ENCODE peak calls at places on chromosomes 11 and 22, in nine cellular contexts. One of them, this sample, is unnamed.

GRCh38 chr11:65646921-65647701 is 9.2 kb downstream of the SIPA1 start:
- DNase-seq in right atrium auricular region: no peak
- DNase-seq in psoas muscle: peak
- DNase-seq in fibroblast of mammary gland: peak
- DNase-seq in astrocyte of the spinal cord: peak
- DNase-seq in neural crest cell: no peak
- DNase-seq in RWPE2: peak
- DNase-seq in kidney epithelial cell: no peak
- DNase-seq in fibroblast of pulmonary artery: peak
- DNase-seq in this sample: peak

GRCh38 chr11:87454246-87454645 is 416.5 kb downstream of the TMEM135 start:
- DNase-seq in right atrium auricular region: no peak
- DNase-seq in psoas muscle: no peak
- DNase-seq in fibroblast of mammary gland: no peak
- DNase-seq in astrocyte of the spinal cord: peak
- DNase-seq in neural crest cell: no peak
- DNase-seq in RWPE2: no peak
- DNase-seq in kidney epithelial cell: no peak
- DNase-seq in fibroblast of pulmonary artery: no peak
- DNase-seq in this sample: no peak

GRCh38 chr22:44707752-44708151 is 5.7 kb downstream of the PRR5 start:
- DNase-seq in right atrium auricular region: no peak
- DNase-seq in psoas muscle: no peak
- DNase-seq in fibroblast of mammary gland: peak
- DNase-seq in astrocyte of the spinal cord: no peak
- DNase-seq in neural crest cell: no peak
- DNase-seq in RWPE2: peak
- DNase-seq in kidney epithelial cell: no peak
- DNase-seq in fibroblast of pulmonary artery: no peak
- DNase-seq in this sample: no peak

GRCh38 chr22:37566329-37566837 is 6.1 kb downstream of the CDC42EP1 start:
- DNase-seq in right atrium auricular region: no peak
- DNase-seq in psoas muscle: no peak
- DNase-seq in fibroblast of mammary gland: no peak
- DNase-seq in astrocyte of the spinal cord: no peak
- DNase-seq in neural crest cell: no peak
- DNase-seq in RWPE2: no peak
- DNase-seq in kidney epithelial cell: no peak
- DNase-seq in fibroblast of pulmonary artery: no peak
- DNase-seq in this sample: no peak

GRCh38 chr11:15189646-15190365 is 75.1 kb downstream of the INSC start:
- DNase-seq in right atrium auricular region: no peak
- DNase-seq in psoas muscle: no peak
- DNase-seq in fibroblast of mammary gland: peak
- DNase-seq in astrocyte of the spinal cord: peak
- DNase-seq in neural crest cell: no peak
- DNase-seq in RWPE2: no peak
- DNase-seq in kidney epithelial cell: no peak
- DNase-seq in fibroblast of pulmonary artery: no peak
- DNase-seq in this sample: no peak

GRCh38 chr11:128157423-128158298 is 429.7 kb downstream of the ETS1 start:
- DNase-seq in right atrium auricular region: no peak
- DNase-seq in psoas muscle: no peak
- DNase-seq in fibroblast of mammary gland: peak
- DNase-seq in astrocyte of the spinal cord: peak
- DNase-seq in neural crest cell: peak
- DNase-seq in RWPE2: no peak
- DNase-seq in kidney epithelial cell: no peak
- DNase-seq in fibroblast of pulmonary artery: peak
- DNase-seq in this sample: peak

GRCh38 chr11:33997473-33998347 is 53.8 kb upstream of the CAPRIN1 start:
- DNase-seq in right atrium auricular region: no peak
- DNase-seq in psoas muscle: no peak
- DNase-seq in fibroblast of mammary gland: peak
- DNase-seq in astrocyte of the spinal cord: no peak
- DNase-seq in neural crest cell: no peak
- DNase-seq in RWPE2: no peak
- DNase-seq in kidney epithelial cell: no peak
- DNase-seq in fibroblast of pulmonary artery: no peak
- DNase-seq in this sample: no peak

GRCh38 chr11:44681698-44682097 is 45.1 kb upstream of the TSPAN18 start:
- DNase-seq in right atrium auricular region: no peak
- DNase-seq in psoas muscle: no peak
- DNase-seq in fibroblast of mammary gland: peak
- DNase-seq in astrocyte of the spinal cord: peak
- DNase-seq in neural crest cell: no peak
- DNase-seq in RWPE2: no peak
- DNase-seq in kidney epithelial cell: peak
- DNase-seq in fibroblast of pulmonary artery: peak
- DNase-seq in this sample: no peak

GRCh38 chr11:554824-555499 is 5.6 kb downstream of the LMNTD2 start:
- DNase-seq in right atrium auricular region: no peak
- DNase-seq in psoas muscle: peak
- DNase-seq in fibroblast of mammary gland: peak
- DNase-seq in astrocyte of the spinal cord: peak
- DNase-seq in neural crest cell: peak
- DNase-seq in RWPE2: no peak
- DNase-seq in kidney epithelial cell: no peak
- DNase-seq in fibroblast of pulmonary artery: peak
- DNase-seq in this sample: peak

GRCh38 chr11:131895865-131896264 is 525.5 kb downstream of the NTM start:
- DNase-seq in right atrium auricular region: no peak
- DNase-seq in psoas muscle: no peak
- DNase-seq in fibroblast of mammary gland: no peak
- DNase-seq in astrocyte of the spinal cord: peak
- DNase-seq in neural crest cell: no peak
- DNase-seq in RWPE2: no peak
- DNase-seq in kidney epithelial cell: no peak
- DNase-seq in fibroblast of pulmonary artery: no peak
- DNase-seq in this sample: no peak

GRCh38 chr11:7927635-7928034 is 3.4 kb downstream of the OR10A6 start:
- DNase-seq in right atrium auricular region: no peak
- DNase-seq in psoas muscle: no peak
- DNase-seq in fibroblast of mammary gland: peak
- DNase-seq in astrocyte of the spinal cord: no peak
- DNase-seq in neural crest cell: no peak
- DNase-seq in RWPE2: no peak
- DNase-seq in kidney epithelial cell: no peak
- DNase-seq in fibroblast of pulmonary artery: peak
- DNase-seq in this sample: no peak

GRCh38 chr11:26996056-26996455 is 2.1 kb downstream of the FIBIN start:
- DNase-seq in right atrium auricular region: no peak
- DNase-seq in psoas muscle: no peak
- DNase-seq in fibroblast of mammary gland: no peak
- DNase-seq in astrocyte of the spinal cord: no peak
- DNase-seq in neural crest cell: no peak
- DNase-seq in RWPE2: no peak
- DNase-seq in kidney epithelial cell: no peak
- DNase-seq in fibroblast of pulmonary artery: peak
- DNase-seq in this sample: no peak

GRCh38 chr11:125923012-125923579 is 18.8 kb downstream of the DDX25 start:
- DNase-seq in right atrium auricular region: peak
- DNase-seq in psoas muscle: peak
- DNase-seq in fibroblast of mammary gland: peak
- DNase-seq in astrocyte of the spinal cord: peak
- DNase-seq in neural crest cell: peak
- DNase-seq in RWPE2: no peak
- DNase-seq in kidney epithelial cell: peak
- DNase-seq in fibroblast of pulmonary artery: peak
- DNase-seq in this sample: peak

GRCh38 chr11:69578167-69578566 is 62.8 kb upstream of the CCND1 start:
- DNase-seq in right atrium auricular region: no peak
- DNase-seq in psoas muscle: no peak
- DNase-seq in fibroblast of mammary gland: no peak
- DNase-seq in astrocyte of the spinal cord: no peak
- DNase-seq in neural crest cell: no peak
- DNase-seq in RWPE2: no peak
- DNase-seq in kidney epithelial cell: no peak
- DNase-seq in fibroblast of pulmonary artery: no peak
- DNase-seq in this sample: no peak

GRCh38 chr11:121318848-121319834 is 26.6 kb downstream of the SC5D start:
- DNase-seq in right atrium auricular region: no peak
- DNase-seq in psoas muscle: no peak
- DNase-seq in fibroblast of mammary gland: peak
- DNase-seq in astrocyte of the spinal cord: peak
- DNase-seq in neural crest cell: peak
- DNase-seq in RWPE2: no peak
- DNase-seq in kidney epithelial cell: no peak
- DNase-seq in fibroblast of pulmonary artery: peak
- DNase-seq in this sample: peak

GRCh38 chr11:121323208-121323607 is 30.6 kb downstream of the SC5D start:
- DNase-seq in right atrium auricular region: no peak
- DNase-seq in psoas muscle: no peak
- DNase-seq in fibroblast of mammary gland: no peak
- DNase-seq in astrocyte of the spinal cord: no peak
- DNase-seq in neural crest cell: no peak
- DNase-seq in RWPE2: no peak
- DNase-seq in kidney epithelial cell: no peak
- DNase-seq in fibroblast of pulmonary artery: no peak
- DNase-seq in this sample: no peak

GRCh38 chr11:121326230-121326629 is 33.7 kb downstream of the SC5D start:
- DNase-seq in right atrium auricular region: no peak
- DNase-seq in psoas muscle: no peak
- DNase-seq in fibroblast of mammary gland: no peak
- DNase-seq in astrocyte of the spinal cord: no peak
- DNase-seq in neural crest cell: no peak
- DNase-seq in RWPE2: no peak
- DNase-seq in kidney epithelial cell: no peak
- DNase-seq in fibroblast of pulmonary artery: no peak
- DNase-seq in this sample: no peak

GRCh38 chr11:121321614-121322243 is 29.2 kb downstream of the SC5D start:
- DNase-seq in right atrium auricular region: no peak
- DNase-seq in psoas muscle: no peak
- DNase-seq in fibroblast of mammary gland: peak
- DNase-seq in astrocyte of the spinal cord: peak
- DNase-seq in neural crest cell: no peak
- DNase-seq in RWPE2: no peak
- DNase-seq in kidney epithelial cell: no peak
- DNase-seq in fibroblast of pulmonary artery: peak
- DNase-seq in this sample: no peak
- TF ChIP-seq CTCF in right atrium auricular region: peak
- TF ChIP-seq CTCF in psoas muscle: peak
- TF ChIP-seq CTCF in fibroblast of mammary gland: peak
- TF ChIP-seq CTCF in astrocyte of the spinal cord: peak
- TF ChIP-seq CTCF in neural crest cell: no peak
- TF ChIP-seq CTCF in RWPE2: peak
- TF ChIP-seq CTCF in kidney epithelial cell: peak
- TF ChIP-seq CTCF in fibroblast of pulmonary artery: peak
- TF ChIP-seq CTCF in this sample: no peak

DNA sequence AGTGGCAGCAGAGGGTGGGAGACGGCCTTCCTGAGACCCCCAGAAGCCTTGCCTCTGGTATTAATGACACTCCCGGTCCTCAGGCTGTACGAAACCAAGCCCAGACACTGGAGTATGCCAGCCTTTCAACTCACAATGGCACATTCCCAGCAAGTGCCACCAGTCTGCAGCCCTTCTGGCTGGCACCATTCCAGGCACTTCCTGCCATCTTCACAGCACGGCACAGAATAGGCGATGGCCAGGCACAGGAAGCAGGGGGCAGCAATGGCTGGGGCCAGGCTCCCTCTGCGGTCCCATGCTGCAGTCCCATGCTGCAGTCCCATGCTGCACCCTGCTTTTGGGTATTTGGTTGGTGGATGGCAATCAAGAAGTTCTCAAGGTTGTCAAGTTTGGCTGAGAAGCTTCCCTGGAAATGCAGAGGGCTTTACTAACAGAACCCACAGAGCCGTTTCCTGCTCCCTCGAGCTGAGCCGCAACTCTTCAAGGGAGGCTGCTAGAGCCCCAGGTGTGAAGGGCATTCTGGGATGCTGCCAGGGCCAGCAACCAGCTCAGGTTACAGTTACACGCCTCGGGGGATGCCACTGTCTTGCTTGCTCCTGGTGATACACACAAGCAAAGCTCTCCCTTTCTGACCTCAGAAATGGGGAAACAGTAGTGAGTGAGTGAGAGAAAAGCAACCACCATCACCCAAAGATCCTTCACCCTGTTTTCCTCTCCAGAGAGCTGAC is 23.8 kb downstream of the LRFN4 start:
- DNase-seq in right atrium auricular region: no peak
- DNase-seq in psoas muscle: no peak
- DNase-seq in fibroblast of mammary gland: no peak
- DNase-seq in astrocyte of the spinal cord: no peak
- DNase-seq in neural crest cell: no peak
- DNase-seq in RWPE2: peak
- DNase-seq in kidney epithelial cell: peak
- DNase-seq in fibroblast of pulmonary artery: no peak
- DNase-seq in this sample: no peak
- TF ChIP-seq CTCF in right atrium auricular region: no peak
- TF ChIP-seq CTCF in psoas muscle: no peak
- TF ChIP-seq CTCF in fibroblast of mammary gland: no peak
- TF ChIP-seq CTCF in astrocyte of the spinal cord: no peak
- TF ChIP-seq CTCF in neural crest cell: no peak
- TF ChIP-seq CTCF in RWPE2: no peak
- TF ChIP-seq CTCF in kidney epithelial cell: no peak
- TF ChIP-seq CTCF in fibroblast of pulmonary artery: no peak
- TF ChIP-seq CTCF in this sample: no peak

DNA sequence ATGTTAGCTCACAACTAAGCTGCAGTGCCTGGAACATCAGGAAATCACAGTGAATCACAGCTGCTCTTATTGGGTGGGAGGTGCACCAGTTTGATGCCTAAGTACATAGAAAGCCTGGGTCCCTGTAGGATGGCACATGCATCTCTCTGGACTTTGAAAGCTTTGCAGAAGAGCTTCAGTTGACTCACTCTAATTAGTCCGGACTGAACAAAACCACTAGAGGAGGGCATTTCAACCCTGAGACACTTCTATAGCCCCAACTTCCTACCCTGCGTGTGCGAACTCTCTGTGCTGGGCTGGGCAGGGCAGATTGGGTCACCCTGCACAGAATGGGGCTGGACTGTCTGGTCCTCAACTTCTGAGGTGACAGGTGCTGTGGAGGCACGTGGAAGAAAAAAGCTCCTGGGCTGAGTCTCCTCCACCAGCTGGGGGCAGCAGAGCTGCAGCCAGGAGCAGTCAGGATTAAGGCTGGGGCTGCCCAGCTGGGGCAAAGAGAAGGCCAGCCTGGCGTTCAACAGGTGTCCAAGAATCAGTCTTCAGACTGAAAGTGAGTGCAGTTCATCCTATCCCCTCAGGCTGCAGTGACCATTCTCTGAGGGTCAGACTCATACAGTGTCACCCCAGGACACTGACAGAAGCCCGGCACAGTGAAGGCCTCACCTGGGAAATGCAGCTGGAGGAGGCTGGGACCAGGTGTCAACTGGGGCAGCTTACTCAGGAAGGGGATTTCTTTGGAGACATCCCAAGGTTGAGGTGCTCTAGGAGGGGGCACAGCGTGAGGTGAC is 22.1 kb downstream of the GGTLC2 start:
- DNase-seq in right atrium auricular region: no peak
- DNase-seq in psoas muscle: no peak
- DNase-seq in fibroblast of mammary gland: peak
- DNase-seq in astrocyte of the spinal cord: peak
- DNase-seq in neural crest cell: no peak
- DNase-seq in RWPE2: no peak
- DNase-seq in kidney epithelial cell: no peak
- DNase-seq in fibroblast of pulmonary artery: peak
- DNase-seq in this sample: peak
- TF ChIP-seq CTCF in right atrium auricular region: peak
- TF ChIP-seq CTCF in psoas muscle: peak
- TF ChIP-seq CTCF in fibroblast of mammary gland: peak
- TF ChIP-seq CTCF in astrocyte of the spinal cord: peak
- TF ChIP-seq CTCF in neural crest cell: peak
- TF ChIP-seq CTCF in RWPE2: peak
- TF ChIP-seq CTCF in kidney epithelial cell: peak
- TF ChIP-seq CTCF in fibroblast of pulmonary artery: peak
- TF ChIP-seq CTCF in this sample: peak

GRCh38 chr22:46233231-46233630 is 16.9 kb downstream of the CDPF1 start:
- DNase-seq in right atrium auricular region: no peak
- DNase-seq in psoas muscle: peak
- DNase-seq in fibroblast of mammary gland: peak
- DNase-seq in astrocyte of the spinal cord: peak
- DNase-seq in neural crest cell: no peak
- DNase-seq in RWPE2: no peak
- DNase-seq in kidney epithelial cell: peak
- DNase-seq in fibroblast of pulmonary artery: peak
- DNase-seq in this sample: no peak
- TF ChIP-seq CTCF in right atrium auricular region: no peak
- TF ChIP-seq CTCF in psoas muscle: no peak
- TF ChIP-seq CTCF in fibroblast of mammary gland: no peak
- TF ChIP-seq CTCF in astrocyte of the spinal cord: no peak
- TF ChIP-seq CTCF in neural crest cell: no peak
- TF ChIP-seq CTCF in RWPE2: no peak
- TF ChIP-seq CTCF in kidney epithelial cell: no peak
- TF ChIP-seq CTCF in fibroblast of pulmonary artery: no peak
- TF ChIP-seq CTCF in this sample: no peak

This sample was measured in nephron progenitor cell.